ENCODE peak calls at places on chromosomes 1 and 21, in four cellular contexts. L is A549, O is kidney, Z is tibial artery. Y is an unnamed sample.

GRCh38 chr1:8395433-8395866 is 77.5 kb downstream of the SLC45A1 start:
- DNase-seq in L (no peak), O (no peak), Z (no peak), Y (no peak)

GRCh38 chr1:54158071-54158470 is 5.3 kb upstream of the CDCP2 start:
- DNase-seq in L (peak), O (no peak), Z (no peak), Y (no peak)

GRCh38 chr1:25912076-25912831 is 6.0 kb upstream of the STMN1 start:
- DNase-seq in L (peak), O (no peak), Z (no peak), Y (no peak)

GRCh38 chr1:149917590-149918144 is at the start of gene SV2A:
- DNase-seq in L (no peak), O (peak), Z (peak), Y (peak)

GRCh38 chr1:161164901-161165620 is 1.2 kb upstream of the PPOX start:
- DNase-seq in L (no peak), O (peak), Z (no peak), Y (no peak)

GRCh38 chr1:84442256-84442655 is 36.8 kb upstream of the RPF1 start:
- DNase-seq in L (peak), O (no peak), Z (no peak), Y (no peak)

GRCh38 chr1:220363196-220363831 is 91.1 kb upstream of the RAB3GAP2 start:
- DNase-seq in L (no peak), O (no peak), Z (no peak), Y (no peak)

GRCh38 chr1:35947547-35947946 is 16.6 kb downstream of the AGO3 start:
- DNase-seq in L (no peak), O (no peak), Z (no peak), Y (no peak)

GRCh38 chr1:200099040-200099439 is 71.5 kb downstream of the NR5A2 start:
- DNase-seq in L (no peak), O (no peak), Z (no peak), Y (no peak)

GRCh38 chr21:36297938-36298572 is 21.9 kb upstream of the MORC3 start:
- DNase-seq in L (peak), O (no peak), Z (peak), Y (no peak)

GRCh38 chr1:116923421-116923820 is 13.7 kb downstream of the PTGFRN start:
- DNase-seq in L (no peak), O (no peak), Z (no peak), Y (no peak)

GRCh38 chr1:65050735-65051134 is 84.4 kb upstream of the JAK1 start:
- DNase-seq in L (no peak), O (no peak), Z (no peak), Y (no peak)

GRCh38 chr1:199113265-199113869 is 474.5 kb downstream of the PTPRC start:
- DNase-seq in L (peak), O (no peak), Z (no peak), Y (peak)

GRCh38 chr21:38747796-38748195 is 57.9 kb upstream of the ETS2 start:
- DNase-seq in L (no peak), O (no peak), Z (no peak), Y (no peak)

GRCh38 chr1:197471248-197472035 is 203.4 kb downstream of the CRB1 start:
- DNase-seq in L (no peak), O (no peak), Z (no peak), Y (peak)

GRCh38 chr1:221741364-221741970 is 422 bp downstream of the DUSP10 start:
- DNase-seq in L (no peak), O (peak), Z (peak), Y (peak)

GRCh38 chr1:216221260-216221700 is 202.0 kb downstream of the USH2A start:
- DNase-seq in L (peak), O (no peak), Z (peak), Y (peak)

GRCh38 chr1:11157867-11158266 is 31.3 kb upstream of the ANGPTL7 start:
- DNase-seq in L (no peak), O (no peak), Z (peak), Y (no peak)

GRCh38 chr1:185077374-185077773 is 32.0 kb downstream of the RNF2 start:
- DNase-seq in L (no peak), O (no peak), Z (no peak), Y (no peak)

GRCh38 chr1:1539310-1540014 is 962 bp downstream of the TMEM240 start:
- DNase-seq in L (no peak), O (no peak), Z (no peak), Y (peak)
- H3K4me3 ChIP-seq in L (no peak), O (peak), Z (peak), Y (peak)

DNA sequence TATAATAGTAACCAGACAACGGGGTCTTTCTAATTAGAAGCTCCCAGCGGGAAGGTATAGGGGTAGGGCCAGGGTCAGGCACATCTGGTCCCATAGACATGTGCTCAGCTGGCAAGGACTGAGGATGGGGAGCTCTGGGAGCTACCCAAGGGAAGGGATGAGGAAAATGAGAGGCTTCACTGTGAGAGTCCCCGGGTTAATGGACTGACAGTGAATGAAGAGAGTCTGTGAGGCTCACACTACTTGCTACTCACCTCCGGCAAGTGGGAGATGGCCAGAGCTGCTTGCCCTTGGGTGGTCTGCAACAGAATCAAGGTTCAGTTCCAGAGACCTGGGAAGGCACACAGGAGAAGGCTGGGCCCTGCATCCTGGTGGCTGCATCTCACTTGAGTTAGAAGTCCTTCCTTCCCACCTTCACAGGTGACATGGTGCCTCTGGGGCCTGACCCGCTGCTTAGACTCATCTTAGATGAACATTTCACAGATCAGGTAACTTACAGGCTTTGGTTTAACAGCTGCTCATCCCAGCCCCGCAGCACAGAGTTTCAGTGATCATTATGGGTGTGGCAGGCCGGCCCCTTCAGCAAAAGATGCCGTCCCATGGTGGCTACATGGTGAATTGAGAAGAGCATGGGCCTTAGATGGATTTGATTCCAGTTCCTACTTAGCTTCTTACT is 31.7 kb downstream of the EIF2D start:
- DNase-seq in L (no peak), O (no peak), Z (no peak), Y (no peak)
- H3K4me3 ChIP-seq in L (no peak), O (no peak), Z (no peak), Y (no peak)

DNA sequence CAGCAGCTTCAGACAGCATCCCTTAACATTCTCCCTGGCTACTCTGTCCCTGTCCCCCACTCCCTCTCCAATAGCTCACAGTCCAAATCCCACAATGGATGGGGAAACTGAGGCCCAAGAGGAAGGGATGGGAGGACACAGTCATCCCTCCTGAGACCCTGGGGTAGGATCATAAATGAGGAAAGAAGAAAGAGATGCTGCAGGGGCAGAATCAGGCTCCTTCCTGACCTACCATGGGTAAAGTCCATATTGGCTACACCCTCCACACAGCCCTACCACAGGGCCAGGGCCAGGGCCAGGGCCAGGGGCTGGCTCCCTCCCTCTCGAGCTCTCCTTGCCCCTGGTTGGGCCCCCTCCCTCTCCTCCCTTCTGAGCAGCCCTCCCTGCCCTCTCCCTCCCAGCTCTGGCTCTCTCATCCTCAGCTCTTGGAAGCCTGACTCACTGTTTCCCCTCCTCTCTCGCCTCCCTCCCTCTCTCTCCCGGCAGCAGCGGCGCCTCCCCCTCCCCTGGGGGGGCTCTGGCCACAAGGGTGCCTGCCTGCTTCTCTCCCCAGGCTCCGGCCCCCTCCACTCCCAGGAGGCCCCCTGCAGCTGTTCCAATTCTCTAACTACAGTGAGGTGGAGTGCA is 4.9 kb downstream of the AHDC1 start:
- DNase-seq in L (no peak), O (peak), Z (peak), Y (no peak)
- H3K4me3 ChIP-seq in L (no peak), O (no peak), Z (peak), Y (no peak)

DNA sequence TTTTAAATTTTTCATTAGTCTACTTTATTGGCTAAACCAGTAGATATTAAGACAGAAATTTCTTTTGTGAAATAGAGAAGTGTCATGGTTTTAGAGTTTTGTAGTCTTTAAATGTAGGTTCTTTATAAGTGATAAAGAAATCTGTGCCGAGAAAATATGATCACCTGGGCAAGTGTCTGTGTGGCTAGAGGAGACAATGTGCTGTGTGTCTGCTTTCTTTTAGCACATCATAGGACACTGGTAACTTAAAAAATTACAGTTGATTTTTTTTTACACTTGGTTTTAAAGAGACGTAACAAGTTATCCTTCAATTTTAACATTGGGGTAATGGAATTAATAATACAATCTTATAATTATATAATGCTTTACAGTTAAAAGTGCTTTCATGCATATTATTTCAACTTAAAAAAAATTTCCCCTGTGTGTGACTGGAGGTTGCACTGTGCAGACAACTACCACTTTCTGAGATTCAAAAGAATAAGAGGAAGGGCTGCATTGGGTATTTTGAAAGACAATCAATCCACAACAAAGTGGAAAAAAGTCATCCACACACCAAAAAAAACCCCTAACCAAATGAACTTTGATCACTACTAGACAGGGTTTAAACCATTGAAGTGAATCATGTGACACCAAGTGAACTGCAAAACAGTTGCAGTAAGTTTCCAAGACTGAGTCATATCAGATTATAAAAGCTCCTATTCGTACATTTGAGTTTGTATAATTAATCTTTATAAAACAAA is 50.0 kb upstream of the GFI1 start:
- DNase-seq in L (no peak), O (no peak), Z (no peak), Y (no peak)
- H3K4me3 ChIP-seq in L (no peak), O (no peak), Z (no peak), Y (no peak)

DNA sequence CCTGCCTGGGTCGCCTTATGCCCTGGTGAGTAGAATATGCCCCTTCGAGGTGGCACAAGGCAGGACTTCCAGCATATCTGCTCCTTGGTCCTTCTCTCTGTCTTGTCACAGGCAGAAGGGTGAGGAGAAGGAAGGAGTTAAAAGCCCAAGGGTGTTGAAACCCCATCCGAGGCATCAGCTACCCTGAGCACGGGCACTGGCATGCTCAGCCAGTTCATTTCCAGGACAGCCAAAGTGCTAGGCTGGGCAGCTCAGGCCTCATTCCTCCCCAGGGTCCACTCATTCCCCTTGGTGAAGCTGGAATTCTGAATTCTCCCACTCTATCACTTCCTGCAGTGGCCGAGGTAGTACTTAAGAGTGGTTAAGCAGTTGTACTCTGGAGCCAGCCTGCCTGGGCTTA is 3.9 kb downstream of the MFSD2A start:
- DNase-seq in L (no peak), O (no peak), Z (no peak), Y (no peak)
- H3K4me3 ChIP-seq in L (no peak), O (no peak), Z (no peak), Y (no peak)

GRCh38 chr1:143660354-143660941 is 311.3 kb downstream of the FAM72C start:
- DNase-seq in L (no peak), O (peak), Z (no peak), Y (no peak)
- H3K4me3 ChIP-seq in L (no peak), O (peak), Z (no peak), Y (no peak)

GRCh38 chr1:241586905-241587532 is 53.1 kb downstream of the CHML start:
- DNase-seq in L (no peak), O (no peak), Z (no peak), Y (no peak)
- H3K4me3 ChIP-seq in L (no peak), O (no peak), Z (no peak), Y (no peak)

GRCh38 chr21:33238146-33238545 is 8.4 kb downstream of the IFNAR2 start:
- DNase-seq in L (no peak), O (no peak), Z (no peak), Y (no peak)
- H3K4me3 ChIP-seq in L (no peak), O (no peak), Z (no peak), Y (no peak)